ENCODE peak calls at places on chromosomes 16 and 17, in ten cellular contexts. S is stimulated activated CD4-positive, alpha-beta T cell treated with anti-CD3 and anti-CD28 coated beads, Interleukin-2, amount 100 ng/mL, for 48 hours; F is stromal cell of bone marrow; I is HTR-8/SVneo; Y is activated CD8-positive, alpha-beta memory T cell treated with anti-CD3 and anti-CD28 coated beads, Interleukin-2, amount 10 ng/mL, durations not matched to agents 7 days and 5 days; U is AG09319; Q is ELF-1; H is glomerular endothelial cell; Z is kidney tubule cell; A is germinal center. M is an unnamed sample.

GRCh38 chr17:61340431-61340830 is 59.2 kb upstream of the TBX2 start:
- DNase-seq in S (no peak), F (no peak), I (no peak), Y (no peak), U (no peak), Q (no peak), H (no peak), Z (no peak), A (no peak), M (no peak)

GRCh38 chr16:27703545-27703944 is 153.6 kb downstream of the KATNIP start:
- DNase-seq in S (no peak), F (no peak), I (no peak), Y (no peak), U (no peak), Q (no peak), H (peak), Z (no peak), A (no peak), M (no peak)

GRCh38 chr17:76379275-76379641 is 5.2 kb upstream of the SPHK1 start:
- DNase-seq in S (no peak), F (no peak), I (no peak), Y (no peak), U (no peak), Q (no peak), H (no peak), Z (no peak), A (no peak), M (no peak)

GRCh38 chr16:17375388-17376304 is 95.1 kb downstream of the XYLT1 start:
- DNase-seq in S (no peak), F (no peak), I (no peak), Y (no peak), U (no peak), Q (peak), H (no peak), Z (no peak), A (peak), M (no peak)

GRCh38 chr17:32970281-32970680 is 21.4 kb upstream of the SPACA3 start:
- DNase-seq in S (no peak), F (peak), I (no peak), Y (no peak), U (no peak), Q (no peak), H (no peak), Z (no peak), A (no peak), M (no peak)

GRCh38 chr17:8707591-8708453 is 36.8 kb downstream of the CCDC42 start:
- DNase-seq in S (no peak), F (no peak), I (no peak), Y (no peak), U (no peak), Q (peak), H (no peak), Z (no peak), A (no peak), M (peak)

GRCh38 chr17:45676695-45677094 is 107.4 kb upstream of the CRHR1 start:
- DNase-seq in S (no peak), F (no peak), I (no peak), Y (no peak), U (no peak), Q (no peak), H (no peak), Z (no peak), A (no peak), M (no peak)

GRCh38 chr16:90019543-90020259 is 445 bp upstream of the DBNDD1 start:
- DNase-seq in S (peak), F (peak), I (peak), Y (no peak), U (no peak), Q (peak), H (no peak), Z (peak), A (peak), M (no peak)

GRCh38 chr16:77963185-77964044 is 58.9 kb upstream of the CLEC3A start:
- DNase-seq in S (no peak), F (no peak), I (no peak), Y (no peak), U (no peak), Q (peak), H (no peak), Z (no peak), A (no peak), M (no peak)

GRCh38 chr17:45135978-45136791 is 698 bp downstream of the ACBD4 start:
- DNase-seq in S (no peak), F (no peak), I (no peak), Y (no peak), U (no peak), Q (no peak), H (no peak), Z (no peak), A (no peak), M (no peak)